ENCODE peak calls at places on chromosome 17, in nine cellular contexts. N is T-cell; X is naive thymus-derived CD4-positive, alpha-beta T cell; L is NAMALWA; T is lower leg skin; W is stimulated activated CD4-positive, alpha-beta T cell treated with anti-CD3 and anti-CD28 coated beads, Interleukin-1b, Interleukin-23, amount 100 ng/mL, for 24 hours; C is NB4; M is heart left ventricle; Q is ecto neural progenitor cell. U is an unnamed sample.

GRCh38 chr17:76659928-76660614 is 16.5 kb upstream of the ST6GALNAC1 start:
- DNase-seq in N (no peak), X (no peak), L (no peak), T (no peak), W (no peak), C (peak; percentile 62), M (no peak), Q (no peak), U (no peak)

GRCh38 chr17:75032896-75033294 is 13.9 kb downstream of the ATP5PD start:
- DNase-seq in N (no peak), X (no peak), L (no peak), T (no peak), W (no peak), C (no peak), M (peak; percentile 56), Q (no peak), U (peak; percentile 31)

GRCh38 chr17:35846055-35846809 is 22.5 kb downstream of the HEATR9 start:
- DNase-seq in N (no peak), X (no peak), L (no peak), T (no peak), W (no peak), C (no peak), M (no peak), Q (no peak), U (no peak)

GRCh38 chr17:10836966-10837599 is 804 bp downstream of the PIRT start:
- DNase-seq in N (no peak), X (no peak), L (no peak), T (no peak), W (no peak), C (no peak), M (no peak), Q (no peak), U (no peak)

GRCh38 chr17:57597531-57598453 is 147.3 kb downstream of the CCDC182 start:
- DNase-seq in N (no peak), X (peak; percentile 19), L (peak; percentile 40), T (no peak), W (no peak), C (peak; percentile 57), M (peak; percentile 75), Q (peak; percentile 86), U (peak; percentile 80)

GRCh38 chr17:58277107-58277506 is 3.6 kb downstream of the MPO start:
- DNase-seq in N (no peak), X (no peak), L (peak; percentile 60), T (no peak), W (no peak), C (no peak), M (no peak), Q (no peak), U (no peak)

GRCh38 chr17:28908640-28909098 is 5.8 kb upstream of the DHRS13 start:
- DNase-seq in N (no peak), X (no peak), L (no peak), T (peak; percentile 90), W (no peak), C (no peak), M (peak; percentile 44), Q (no peak), U (peak; percentile 58)

GRCh38 chr17:40191237-40192208 is 14.3 kb downstream of the RAPGEFL1 start:
- DNase-seq in N (no peak), X (peak; percentile 56), L (peak; percentile 86), T (peak; percentile 96), W (peak; percentile 42), C (peak; percentile 64), M (peak; percentile 75), Q (peak; percentile 91), U (peak; percentile 81)

GRCh38 chr17:49565948-49566491 is 9.7 kb upstream of the NXPH3 start:
- DNase-seq in N (no peak), X (no peak), L (no peak), T (no peak), W (no peak), C (no peak), M (peak; percentile 76), Q (no peak), U (peak; percentile 89)

GRCh38 chr17:75344664-75345063 is 55.4 kb upstream of the SLC25A19 start:
- DNase-seq in N (no peak), X (no peak), L (peak; percentile 53), T (no peak), W (no peak), C (peak; percentile 36), M (no peak), Q (no peak), U (no peak)

GRCh38 chr17:51152766-51153209 is 571 bp upstream of the NME1 start:
- DNase-seq in N (no peak), X (no peak), L (no peak), T (no peak), W (no peak), C (no peak), M (no peak), Q (peak; percentile 51), U (no peak)

GRCh38 chr17:73013299-73013698 is 79.2 kb downstream of the SLC39A11 start:
- DNase-seq in N (no peak), X (no peak), L (peak; percentile 80), T (no peak), W (no peak), C (no peak), M (no peak), Q (no peak), U (no peak)

GRCh38 chr17:78532311-78532710 is 44.9 kb downstream of the DNAH17 start:
- DNase-seq in N (no peak), X (no peak), L (no peak), T (no peak), W (no peak), C (no peak), M (no peak), Q (no peak), U (no peak)

GRCh38 chr17:75557075-75557851 is 30.3 kb upstream of the MYO15B start:
- DNase-seq in N (no peak), X (no peak), L (no peak), T (no peak), W (no peak), C (no peak), M (no peak), Q (no peak), U (peak; percentile 60)

GRCh38 chr17:892958-893357 is 86.6 kb downstream of the NXN start:
- DNase-seq in N (no peak), X (no peak), L (no peak), T (no peak), W (no peak), C (no peak), M (no peak), Q (no peak), U (no peak)

GRCh38 chr17:60506312-60506711 is 19.7 kb downstream of the APPBP2 start:
- DNase-seq in N (no peak), X (no peak), L (no peak), T (no peak), W (no peak), C (peak; percentile 40), M (no peak), Q (no peak), U (no peak)

GRCh38 chr17:36686123-36686669 is 84.8 kb downstream of the MRM1 start:
- DNase-seq in N (no peak), X (no peak), L (no peak), T (no peak), W (no peak), C (no peak), M (no peak), Q (no peak), U (no peak)

GRCh38 chr17:73278465-73279453 is 17.1 kb upstream of the CPSF4L start:
- DNase-seq in N (no peak), X (no peak), L (no peak), T (no peak), W (no peak), C (no peak), M (peak; percentile 42), Q (no peak), U (peak; percentile 88)

GRCh38 chr17:76270770-76271668 is 5.9 kb downstream of the UBALD2 start:
- DNase-seq in N (no peak), X (peak; percentile 34), L (peak; percentile 61), T (no peak), W (no peak), C (no peak), M (no peak), Q (peak; percentile 49), U (no peak)

GRCh38 chr17:4980644-4981216 is 6.7 kb downstream of the CAMTA2 start:
- DNase-seq in N (no peak), X (peak; percentile 74), L (peak; percentile 69), T (no peak), W (no peak), C (peak; percentile 62), M (no peak), Q (no peak), U (no peak)

GRCh38 chr17:15380447-15380846 is 39.0 kb upstream of the TEKT3 start:
- DNase-seq in N (no peak), X (no peak), L (no peak), T (no peak), W (no peak), C (no peak), M (no peak), Q (no peak), U (no peak)

GRCh38 chr17:82383411-82383810 is 11.8 kb downstream of the UTS2R start:
- DNase-seq in N (no peak), X (no peak), L (no peak), T (no peak), W (no peak), C (no peak), M (no peak), Q (no peak), U (no peak)

GRCh38 chr17:9968881-9969280 is 63.8 kb upstream of the RCVRN start:
- DNase-seq in N (no peak), X (no peak), L (no peak), T (no peak), W (no peak), C (no peak), M (no peak), Q (no peak), U (no peak)

GRCh38 chr17:15220785-15221184 is 44.3 kb downstream of the PMP22 start:
- DNase-seq in N (no peak), X (no peak), L (no peak), T (no peak), W (no peak), C (peak; percentile 9), M (no peak), Q (no peak), U (no peak)

GRCh38 chr17:49015924-49016774 is 19.0 kb downstream of the IGF2BP1 start:
- DNase-seq in N (no peak), X (no peak), L (no peak), T (peak; percentile 50), W (no peak), C (no peak), M (no peak), Q (peak; percentile 43), U (no peak)

GRCh38 chr17:80071116-80071980 is 30.0 kb upstream of the GAA start:
- DNase-seq in N (no peak), X (no peak), L (no peak), T (no peak), W (no peak), C (no peak), M (peak; percentile 63), Q (no peak), U (peak; percentile 85)

GRCh38 chr17:57534863-57535651 is 210.0 kb downstream of the CCDC182 start:
- DNase-seq in N (no peak), X (no peak), L (no peak), T (no peak), W (no peak), C (no peak), M (no peak), Q (no peak), U (peak; percentile 54)

GRCh38 chr17:66146394-66146793 is 45.5 kb downstream of the CEP112 start:
- DNase-seq in N (no peak), X (no peak), L (no peak), T (no peak), W (no peak), C (no peak), M (no peak), Q (no peak), U (no peak)

GRCh38 chr17:64077409-64077808 is 52.5 kb downstream of the ERN1 start:
- DNase-seq in N (no peak), X (no peak), L (no peak), T (no peak), W (no peak), C (peak; percentile 82), M (no peak), Q (no peak), U (no peak)

GRCh38 chr17:4444782-4445473 is 11.2 kb downstream of the SPNS3 start:
- DNase-seq in N (no peak), X (no peak), L (no peak), T (no peak), W (no peak), C (no peak), M (peak; percentile 79), Q (no peak), U (no peak)